ENCODE peak calls at places on chromosomes 1 and 21, in four cellular contexts. I is right lobe of liver, F is suprapubic skin, T is endothelial cell of umbilical vein. J is an unnamed sample.

GRCh38 chr1:153220606-153221303 is 3.4 kb downstream of the PRR9 start:
- DNase-seq in F (no peak), I (no peak), T (no peak), J (peak)

GRCh38 chr1:235697517-235697916 is 47.9 kb upstream of the GNG4 start:
- DNase-seq in T (no peak), I (no peak), F (no peak), J (no peak)

GRCh38 chr21:26809745-26810144 is 35.5 kb downstream of the ADAMTS1 start:
- DNase-seq in T (no peak), I (no peak), F (no peak), J (no peak)

GRCh38 chr1:21901473-21901847 is 35.6 kb downstream of the HSPG2 start:
- DNase-seq in F (no peak), T (peak), I (no peak), J (no peak)

GRCh38 chr1:50542362-50542761 is 119.1 kb upstream of the DMRTA2 start:
- DNase-seq in F (no peak), I (no peak), T (no peak), J (no peak)

GRCh38 chr1:56585985-56586384 is 6.6 kb upstream of the PLPP3 start:
- DNase-seq in T (no peak), F (no peak), I (no peak), J (no peak)

GRCh38 chr1:109689844-109690405 is 2.3 kb downstream of the GSTM1 start:
- DNase-seq in T (no peak), F (no peak), I (no peak), J (no peak)

GRCh38 chr1:182885591-182885990 is 46.4 kb downstream of the DHX9 start:
- DNase-seq in T (no peak), F (no peak), I (no peak), J (no peak)

GRCh38 chr21:26614251-26614650 is 41.2 kb upstream of the CYYR1 start:
- DNase-seq in F (no peak), I (no peak), T (no peak), J (no peak)

GRCh38 chr21:43267391-43268085 is 98.7 kb downstream of the CRYAA start:
- DNase-seq in T (no peak), F (no peak), I (peak), J (no peak)

GRCh38 chr1:172180886-172181285 is 239.6 kb upstream of the C1orf105 start:
- DNase-seq in F (no peak), T (peak), I (no peak), J (no peak)

GRCh38 chr1:40897499-40897898 is 35.3 kb upstream of the CITED4 start:
- DNase-seq in F (no peak), T (peak), I (no peak), J (no peak)

GRCh38 chr1:210727709-210728108 is 399.0 kb downstream of the HHAT start:
- DNase-seq in F (no peak), I (no peak), T (no peak), J (no peak)

GRCh38 chr1:20111452-20111851 is 7.9 kb downstream of the PLA2G2D start:
- DNase-seq in I (no peak), F (no peak), T (no peak), J (no peak)

GRCh38 chr1:47409311-47410085 is 6.6 kb upstream of the FOXE3 start:
- DNase-seq in I (no peak), F (no peak), T (no peak), J (no peak)

GRCh38 chr1:39409055-39409816 is 82.2 kb upstream of the BMP8A start:
- DNase-seq in F (peak), I (peak), T (peak), J (no peak)

GRCh38 chr1:1893291-1893985 is 2.6 kb upstream of the GNB1 start:
- DNase-seq in F (no peak), I (no peak), T (no peak), J (no peak)

GRCh38 chr1:100622966-100623762 is 85.2 kb downstream of the GPR88 start:
- DNase-seq in F (no peak), I (no peak), T (no peak), J (no peak)

GRCh38 chr1:171563675-171564074 is 58.4 kb upstream of the MYOCOS start:
- DNase-seq in T (no peak), I (no peak), F (no peak), J (no peak)

GRCh38 chr1:12067900-12068821 is 5.1 kb downstream of the TNFRSF8 start:
- DNase-seq in I (no peak), T (no peak), F (no peak), J (no peak)

GRCh38 chr1:208273386-208274021 is 29.3 kb upstream of the PLXNA2 start:
- DNase-seq in F (no peak), I (no peak), T (no peak), J (no peak)

GRCh38 chr1:156814571-156815260 is 1.9 kb downstream of the SH2D2A start:
- DNase-seq in T (peak), I (no peak), F (no peak), J (no peak)

GRCh38 chr1:177346960-177347359 is 176.2 kb downstream of the BRINP2 start:
- DNase-seq in I (peak), F (no peak), T (no peak), J (no peak)

GRCh38 chr1:94827434-94827833 is 7.3 kb downstream of the SLC44A3 start:
- DNase-seq in F (no peak), T (no peak), I (no peak), J (no peak)

GRCh38 chr1:32364836-32365235 is 2.5 kb downstream of the TSSK3 start:
- DNase-seq in I (no peak), F (no peak), T (no peak), J (no peak)

GRCh38 chr21:44940116-44940631 is 345 bp downstream of the SLX9 start:
- DNase-seq in F (no peak), T (peak), I (peak), J (peak)

GRCh38 chr21:44938976-44939531 is 775 bp upstream of the SLX9 start:
- DNase-seq in F (no peak), I (peak), T (no peak), J (no peak)

GRCh38 chr21:44942566-44942965 is 2.7 kb downstream of the SLX9 start:
- DNase-seq in T (no peak), I (no peak), F (peak), J (no peak)

GRCh38 chr21:44941567-44941966 is 1.7 kb downstream of the SLX9 start:
- DNase-seq in T (no peak), I (peak), F (peak), J (no peak)

GRCh38 chr21:44939532-44940115 is at the start of gene SLX9:
- DNase-seq in T (peak), I (peak), F (peak), J (peak)
- TF ChIP-seq POLR2A in T (peak), I (peak), F (no peak), J (peak)

DNA sequence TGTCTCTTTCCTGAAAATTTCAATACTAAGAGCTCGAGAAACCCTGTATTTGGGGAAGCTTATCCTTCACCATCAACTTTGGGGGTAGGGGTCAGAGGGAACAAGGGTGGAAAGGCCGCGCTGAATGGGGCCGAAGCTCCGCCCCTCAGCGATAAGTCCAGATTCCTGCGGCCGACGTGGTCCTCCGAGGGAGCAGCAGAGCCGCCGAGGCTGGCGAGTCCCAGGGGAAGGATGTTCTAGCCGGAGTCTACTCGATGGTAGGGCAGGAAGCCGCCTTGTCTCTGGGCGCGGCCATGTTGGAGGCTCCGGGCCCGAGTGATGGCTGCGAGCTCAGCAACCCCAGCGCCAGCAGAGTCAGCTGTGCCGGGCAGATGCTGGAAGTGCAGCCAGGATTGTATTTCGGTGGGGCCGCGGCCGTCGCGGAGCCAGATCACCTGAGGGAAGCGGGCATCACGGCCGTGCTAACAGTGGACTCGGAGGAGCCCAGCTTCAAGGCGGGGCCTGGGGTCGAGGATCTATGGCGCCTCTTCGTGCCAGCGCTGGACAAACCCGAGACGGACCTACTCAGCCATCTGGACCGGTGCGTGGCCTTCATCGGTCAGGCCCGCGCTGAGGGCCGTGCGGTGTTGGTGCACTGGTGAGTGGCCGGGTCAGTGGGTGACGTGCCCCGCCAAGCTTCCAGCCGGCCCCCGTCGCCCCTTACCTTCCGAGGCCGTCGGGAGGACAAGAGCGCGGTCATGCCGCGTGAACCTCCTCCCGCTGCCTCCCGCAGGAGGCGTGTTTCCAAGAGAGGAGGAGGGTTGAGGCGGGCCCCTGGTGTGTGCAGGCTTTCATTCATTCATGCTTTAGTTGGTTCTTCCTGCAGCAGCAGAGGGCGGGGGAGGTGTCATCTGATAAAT is at the start of gene DUSP12:
- DNase-seq in T (peak), F (peak), I (peak), J (peak)
- TF ChIP-seq POLR2A in T (peak), F (no peak), I (peak), J (peak)

DNA sequence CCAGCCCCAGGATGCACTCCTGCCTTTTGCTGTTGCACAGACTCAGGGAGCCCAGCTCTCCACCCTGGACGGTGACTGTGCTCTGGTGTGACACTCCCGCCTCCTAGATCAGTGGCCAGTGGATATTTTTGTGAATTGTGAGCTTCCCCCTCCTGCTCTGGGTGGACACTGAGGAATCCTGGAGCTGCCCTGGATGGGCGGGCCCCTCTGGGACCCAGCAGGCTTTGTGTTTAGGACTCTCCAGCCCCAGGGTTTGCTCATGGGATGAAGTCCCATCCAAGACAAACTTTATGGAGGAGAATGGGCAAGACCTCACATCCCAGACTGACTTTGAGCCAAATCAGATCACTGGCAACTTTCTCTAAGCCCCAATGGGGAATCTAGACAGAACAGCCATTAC is 16.1 kb downstream of the SLC6A9 start:
- DNase-seq in I (no peak), T (no peak), F (no peak), J (peak)
- TF ChIP-seq POLR2A in I (no peak), T (no peak), F (no peak), J (no peak)

GRCh38 chr1:230069813-230070212 is 2.8 kb downstream of the GALNT2 start:
- DNase-seq in T (no peak), I (peak), F (no peak), J (no peak)

GRCh38 chr1:230067441-230067870 is 418 bp downstream of the GALNT2 start:
- DNase-seq in T (peak), F (no peak), I (no peak), J (peak)

GRCh38 chr1:230067871-230068814 is 1.1 kb downstream of the GALNT2 start:
- DNase-seq in T (peak), F (no peak), I (peak), J (peak)

GRCh38 chr1:230070321-230071208 is 3.5 kb downstream of the GALNT2 start:
- DNase-seq in F (no peak), T (no peak), I (peak), J (no peak)

DNA sequence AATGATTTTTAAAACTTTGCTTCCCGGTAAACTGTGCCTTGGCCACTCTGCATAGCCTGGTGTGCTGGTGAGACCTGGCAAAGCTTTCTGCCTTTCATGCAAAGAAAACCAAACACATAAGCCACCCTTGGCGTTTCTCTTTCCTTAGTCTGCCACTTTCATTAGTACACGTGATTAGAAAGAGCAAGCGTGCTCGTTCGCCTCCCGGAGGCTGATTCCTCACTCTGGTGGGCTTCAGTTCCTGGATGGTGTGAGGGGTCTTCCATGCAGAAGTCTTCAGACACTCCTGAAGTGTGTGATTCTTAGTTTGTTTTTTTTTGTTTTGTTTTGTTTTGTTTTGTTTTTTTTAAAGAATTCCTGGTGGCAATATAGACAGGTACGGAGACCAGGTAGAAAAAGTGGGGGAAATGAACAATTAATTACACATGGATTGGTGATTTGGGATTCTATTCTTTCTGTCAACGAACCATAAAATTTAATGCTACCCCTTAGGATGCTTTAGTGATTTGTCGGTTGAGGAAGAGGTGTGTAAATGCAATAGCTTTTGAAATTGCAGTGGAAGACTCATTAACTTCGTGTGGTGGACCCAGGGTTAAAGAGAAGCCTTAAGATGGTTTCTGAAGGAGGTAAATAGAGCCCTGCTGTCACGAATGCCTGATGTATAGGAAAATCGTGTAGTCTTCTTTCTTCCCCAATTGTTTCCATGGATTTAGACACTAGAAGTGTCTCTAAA is 2.1 kb downstream of the GALNT2 start:
- DNase-seq in T (no peak), F (no peak), I (no peak), J (peak)
- TF ChIP-seq POLR2A in T (no peak), F (no peak), I (peak), J (no peak)

DNA sequence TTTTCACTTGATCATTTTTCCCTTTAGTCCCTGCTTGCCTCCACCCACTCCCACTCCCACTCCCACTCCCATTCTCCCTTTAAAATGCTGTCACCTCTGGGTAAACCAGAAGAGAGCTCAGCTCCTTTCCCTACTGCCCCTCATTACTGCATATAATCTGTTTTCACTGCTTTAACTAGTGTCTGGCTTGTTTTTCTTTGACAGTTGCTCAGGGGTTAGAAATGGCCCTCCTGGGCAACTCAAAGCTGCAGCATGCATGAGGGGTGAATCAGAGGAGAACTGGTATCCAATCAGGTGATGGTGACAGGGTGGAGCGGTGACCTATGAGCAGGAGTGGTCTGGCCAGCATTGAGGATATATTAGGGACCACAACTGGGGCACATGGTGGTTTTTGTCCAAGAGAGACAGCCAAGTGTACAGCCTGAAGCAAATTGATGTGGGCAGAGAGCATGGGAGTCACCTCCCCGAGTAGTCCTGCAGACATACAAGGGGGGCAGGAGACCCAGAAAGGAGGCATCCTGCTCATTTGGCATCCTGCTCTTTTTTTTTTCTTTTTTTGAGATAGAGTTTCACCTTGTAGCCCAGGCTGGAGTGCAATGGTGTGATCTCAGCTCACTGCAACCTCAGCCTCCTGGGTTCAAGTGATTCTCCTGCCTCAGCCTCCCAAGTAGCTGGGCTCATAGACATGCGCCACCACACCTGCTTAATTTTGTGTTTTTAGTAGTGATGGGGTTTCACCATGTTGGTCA is 42.7 kb upstream of the SRSF10 start:
- DNase-seq in I (no peak), F (no peak), T (no peak), J (no peak)
- TF ChIP-seq POLR2A in I (no peak), F (no peak), T (no peak), J (no peak)

GRCh38 chr1:162391790-162392563 is 10.4 kb downstream of the C1orf226 start:
- DNase-seq in F (no peak), T (peak), I (no peak), J (peak)

GRCh38 chr1:162389971-162390370 is 8.4 kb downstream of the C1orf226 start:
- DNase-seq in F (no peak), T (no peak), I (no peak), J (no peak)

GRCh38 chr1:162389021-162389818 is 7.7 kb downstream of the C1orf226 start:
- DNase-seq in F (no peak), T (no peak), I (no peak), J (no peak)

GRCh38 chr1:162388615-162389014 is 7.1 kb downstream of the C1orf226 start:
- DNase-seq in F (no peak), I (peak), T (no peak), J (no peak)

GRCh38 chr1:162390396-162391185 is 9.1 kb downstream of the C1orf226 start:
- DNase-seq in I (no peak), F (no peak), T (no peak), J (no peak)
- TF ChIP-seq POLR2A in I (no peak), F (no peak), T (no peak), J (no peak)

J was measured in erythroblast.